ENCODE peak calls at places on chromosomes 7 and 10, in six cellular contexts. W is pancreas; Z is CD8-positive, alpha-beta memory T cell; L is heart right ventricle; J is lung; T is fibroblast of lung. O is an unnamed sample.

GRCh38 chr10:113007343-113007771 is 57.3 kb downstream of the TCF7L2 start:
- DNase-seq in W (no peak), Z (no peak), L (no peak), J (no peak), T (no peak), O (no peak)

GRCh38 chr10:101609481-101609880 is 21.4 kb downstream of the DPCD start:
- DNase-seq in W (no peak), Z (no peak), L (no peak), J (no peak), T (no peak), O (no peak)

GRCh38 chr10:29268011-29268410 is 20.9 kb upstream of the LYZL1 start:
- DNase-seq in W (no peak), Z (no peak), L (no peak), J (no peak), T (no peak), O (no peak)

GRCh38 chr7:151993977-151994676 is 31.3 kb upstream of the GALNT11 start:
- DNase-seq in W (no peak), Z (no peak), L (no peak), J (no peak), T (peak; percentile 2), O (no peak)

GRCh38 chr7:15323545-15323944 is 238.3 kb downstream of the AGMO start:
- DNase-seq in W (no peak), Z (no peak), L (no peak), J (no peak), T (peak; percentile 49), O (no peak)

GRCh38 chr7:132218876-132219275 is 357.4 kb downstream of the PLXNA4 start:
- DNase-seq in W (no peak), Z (no peak), L (no peak), J (no peak), T (no peak), O (no peak)

GRCh38 chr10:119667562-119668328 is 16.6 kb downstream of the BAG3 start:
- DNase-seq in W (peak; percentile 66), Z (no peak), L (peak; percentile 69), J (peak; percentile 57), T (peak; percentile 95), O (peak; percentile 96)

GRCh38 chr10:100146875-100147665 is 38.8 kb downstream of the ERLIN1 start:
- DNase-seq in W (no peak), Z (no peak), L (no peak), J (no peak), T (peak; percentile 4), O (no peak)

GRCh38 chr10:112637901-112638300 is 190.9 kb downstream of the VTI1A start:
- DNase-seq in W (no peak), Z (no peak), L (no peak), J (no peak), T (no peak), O (no peak)

GRCh38 chr7:100477871-100478248 is 1.2 kb downstream of the TSC22D4 start:
- DNase-seq in W (no peak), Z (no peak), L (no peak), J (no peak), T (no peak), O (peak; percentile 13)

GRCh38 chr7:100476903-100477870 is 1.8 kb downstream of the TSC22D4 start:
- DNase-seq in W (no peak), Z (peak; percentile 40), L (peak; percentile 50), J (no peak), T (no peak), O (no peak)

GRCh38 chr7:100475549-100475948 is 3.5 kb downstream of the TSC22D4 start:
- DNase-seq in W (no peak), Z (no peak), L (peak; percentile 65), J (no peak), T (no peak), O (no peak)

GRCh38 chr7:100478966-100479660 is at the start of gene TSC22D4:
- DNase-seq in W (peak; percentile 99), Z (peak; percentile 88), L (peak; percentile 95), J (peak; percentile 97), T (peak; percentile 96), O (peak; percentile 95)

GRCh38 chr7:100476108-100476780 is 2.8 kb downstream of the TSC22D4 start:
- DNase-seq in W (no peak), Z (no peak), L (peak; percentile 65), J (no peak), T (no peak), O (no peak)
- H3K4me3 ChIP-seq in W (no peak overlapping the region), Z (peak overlapping the region; percentile 66), L (peak overlapping the region; percentile 98), J (no peak overlapping the region), T (peak overlapping the region; percentile 95), O (peak overlapping the region; percentile 94)

GRCh38 chr7:143292873-143293272 is 4.7 kb downstream of the CASP2 start:
- DNase-seq in W (no peak), Z (no peak), L (no peak), J (no peak), T (no peak), O (no peak)

GRCh38 chr7:143287935-143288826 is at the start of gene CASP2:
- DNase-seq in W (peak; percentile 100), Z (peak; percentile 99), L (peak; percentile 98), J (peak; percentile 98), T (peak; percentile 97), O (peak; percentile 98)

GRCh38 chr7:143289421-143289820 is 1.3 kb downstream of the CASP2 start:
- DNase-seq in W (no peak), Z (no peak), L (no peak), J (no peak), T (peak; percentile 23), O (peak; percentile 26)

GRCh38 chr7:143288836-143289235 is 685 bp downstream of the CASP2 start:
- DNase-seq in W (no peak), Z (no peak), L (no peak), J (no peak), T (no peak), O (no peak)

GRCh38 chr7:143290293-143290692 is 2.1 kb downstream of the CASP2 start:
- DNase-seq in W (no peak), Z (no peak), L (no peak), J (no peak), T (no peak), O (no peak)
- H3K4me3 ChIP-seq in W (no peak overlapping the region), Z (peak overlapping the region; percentile 19), L (peak overlapping the region; percentile 98), J (no peak overlapping the region), T (no peak overlapping the region), O (no peak overlapping the region)

GRCh38 chr7:149765399-149766121 is 7.8 kb downstream of the ZNF467 start:
- DNase-seq in W (no peak), Z (no peak), L (no peak), J (no peak), T (no peak), O (no peak)
- H3K4me3 ChIP-seq in W (no peak overlapping the region), Z (no peak overlapping the region), L (no peak overlapping the region), J (no peak overlapping the region), T (no peak overlapping the region), O (no peak overlapping the region)

DNA sequence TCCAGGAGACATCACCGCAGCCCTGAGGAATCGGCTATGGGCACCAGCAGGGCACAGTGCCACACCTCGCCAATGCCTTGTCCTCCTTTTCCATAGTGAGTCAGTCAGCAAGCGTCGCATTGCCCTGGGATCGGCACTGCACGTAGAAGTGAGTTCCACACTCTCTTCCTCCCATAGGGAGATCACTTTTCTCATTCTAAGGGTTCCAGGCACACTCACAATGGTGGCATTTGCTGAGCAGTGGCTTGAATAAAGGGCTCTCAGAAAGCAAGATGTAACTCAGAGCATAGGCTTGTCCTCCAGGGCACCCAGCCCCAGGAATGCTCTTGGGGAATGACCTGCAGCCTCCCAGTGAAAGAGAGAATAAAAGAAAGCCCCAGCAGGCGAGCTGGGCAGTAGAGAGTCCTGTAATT is 1.1 kb upstream of the VIM start:
- DNase-seq in W (no peak), Z (no peak), L (no peak), J (no peak), T (no peak), O (no peak)
- H3K4me3 ChIP-seq in W (no peak overlapping the region), Z (peak overlapping the region; percentile 67), L (peak overlapping the region; percentile 95), J (no peak overlapping the region), T (peak overlapping the region; percentile 100), O (no peak overlapping the region)

GRCh38 chr10:24209421-24209770 is 458 bp downstream of the KIAA1217 start:
- DNase-seq in W (no peak), Z (no peak), L (no peak), J (no peak), T (peak; percentile 13), O (no peak)

GRCh38 chr10:24206926-24207701 is 1.8 kb upstream of the KIAA1217 start:
- DNase-seq in W (no peak), Z (no peak), L (no peak), J (no peak), T (no peak), O (no peak)

GRCh38 chr10:24209946-24210491 is 1.1 kb downstream of the KIAA1217 start:
- DNase-seq in W (no peak), Z (no peak), L (peak; percentile 30), J (no peak), T (peak; percentile 37), O (peak; percentile 71)

GRCh38 chr10:24207781-24208611 is 942 bp upstream of the KIAA1217 start:
- DNase-seq in W (no peak), Z (no peak), L (peak; percentile 73), J (peak; percentile 33), T (peak; percentile 30), O (peak; percentile 42)

DNA sequence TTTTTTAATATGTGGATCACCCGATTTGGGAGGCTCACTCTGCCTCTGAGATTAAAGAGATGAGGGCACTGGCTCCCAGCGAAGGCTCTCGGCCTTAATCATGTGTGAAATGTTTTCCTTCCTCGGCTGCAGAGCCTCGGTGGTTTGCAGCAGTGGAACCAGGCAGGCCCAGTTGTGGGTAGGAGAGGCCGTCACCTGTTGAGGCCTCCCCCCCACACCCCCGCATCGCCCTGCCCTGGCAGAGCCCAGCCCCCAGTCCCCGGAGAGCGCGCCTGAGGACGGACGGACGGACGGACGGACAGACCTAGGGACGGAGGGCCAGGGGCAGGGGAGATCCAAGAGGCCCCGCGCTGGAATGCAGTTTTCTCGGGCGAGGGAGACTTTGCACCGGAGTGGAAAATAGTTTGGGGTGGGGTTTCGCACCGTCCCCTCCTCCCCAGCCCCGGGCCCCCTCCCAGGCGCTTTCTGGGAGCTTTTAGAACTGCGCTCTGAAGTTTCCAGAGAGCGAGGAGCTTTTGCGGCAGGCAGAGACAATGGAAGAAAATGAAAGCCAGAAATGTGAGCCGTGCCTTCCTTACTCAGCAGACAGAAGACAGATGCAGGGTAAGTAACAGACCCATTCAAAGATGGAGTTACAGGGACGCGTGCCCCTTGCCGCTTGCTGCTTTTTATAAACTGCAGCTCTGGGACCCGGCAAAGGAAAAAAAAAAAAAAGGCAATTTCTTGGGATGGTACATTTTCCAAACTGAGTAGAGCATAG is at the start of gene KIAA1217:
- DNase-seq in W (peak; percentile 76), Z (no peak), L (peak; percentile 49), J (peak; percentile 36), T (peak; percentile 35), O (peak; percentile 61)
- H3K4me3 ChIP-seq in W (peak within 1 kb of the TSS; percentile 59), Z (no peak within 1 kb of the TSS), L (peak within 1 kb of the TSS; percentile 60), J (peak within 1 kb of the TSS; percentile 33), T (peak within 1 kb of the TSS; percentile 52), O (peak within 1 kb of the TSS; percentile 56)